ENCODE peak calls at places on chromosomes 1 and 21, in ten cellular contexts. O is dorsolateral prefrontal cortex; C is ovary; J is CD8-positive, alpha-beta T cell; S is Peyer's patch; I is cardiac muscle cell; G is colonic mucosa; L is left ventricle myocardium inferior; X is K562; W is psoas muscle. R is an unnamed sample.
A peak's percentile ranks its signal among the peaks of the same experiment; 100 is the strongest.

GRCh38 chr1:29683472-29683871 is 447.1 kb downstream of the PTPRU start:
- DNase-seq in O (no peak), C (no peak), J (no peak), S (peak; percentile 13), I (no peak), G (peak; percentile 3), L (no peak), X (no peak), W (no peak), R (no peak)

GRCh38 chr1:25432749-25433388 is 2.2 kb downstream of the MACO1 start:
- DNase-seq in O (no peak), C (no peak), J (no peak), S (no peak), I (no peak), G (no peak), L (no peak), X (no peak), W (no peak), R (no peak)

GRCh38 chr1:24694380-24694843 is 50.8 kb upstream of the CLIC4 start:
- DNase-seq in O (no peak), C (no peak), J (no peak), S (no peak), I (peak; percentile 88), G (no peak), L (peak; percentile 71), X (no peak), W (no peak), R (no peak)

GRCh38 chr1:29876902-29877301 is 640.6 kb downstream of the PTPRU start:
- DNase-seq in O (no peak), C (no peak), J (no peak), S (no peak), I (no peak), G (no peak), L (no peak), X (no peak), W (no peak), R (no peak)

GRCh38 chr1:7845761-7846160 is 7.1 kb downstream of the UTS2 start:
- DNase-seq in O (no peak), C (no peak), J (no peak), S (no peak), I (peak; percentile 81), G (no peak), L (no peak), X (no peak), W (no peak), R (no peak)

GRCh38 chr1:19768321-19769210 is 31.1 kb downstream of the TMCO4 start:
- DNase-seq in O (no peak), C (no peak), J (no peak), S (no peak), I (no peak), G (no peak), L (no peak), X (no peak), W (no peak), R (no peak)

GRCh38 chr1:193971595-193971994 is 785.2 kb upstream of the B3GALT2 start:
- DNase-seq in O (no peak), C (no peak), J (no peak), S (no peak), I (peak; percentile 15), G (no peak), L (no peak), X (no peak), W (no peak), R (no peak)

GRCh38 chr1:31501505-31501904 is 74.8 kb upstream of the TINAGL1 start:
- DNase-seq in O (no peak), C (no peak), J (no peak), S (no peak), I (no peak), G (no peak), L (no peak), X (no peak), W (no peak), R (no peak)

GRCh38 chr1:95046359-95046758 is 26.4 kb downstream of the ALG14 start:
- DNase-seq in O (no peak), C (no peak), J (no peak), S (no peak), I (no peak), G (no peak), L (no peak), X (no peak), W (no peak), R (no peak)

GRCh38 chr1:40709100-40709801 is 17.7 kb downstream of the NFYC start:
- DNase-seq in O (peak; percentile 64), C (peak; percentile 80), J (peak; percentile 68), S (peak; percentile 94), I (peak; percentile 97), G (peak; percentile 91), L (peak; percentile 55), X (peak; percentile 87), W (peak; percentile 55), R (peak; percentile 77)

GRCh38 chr1:114152211-114153050 is 1.2 kb downstream of the SYT6 start:
- DNase-seq in O (peak; percentile 56), C (peak; percentile 42), J (peak; percentile 7), S (no peak), I (peak; percentile 54), G (no peak), L (peak; percentile 33), X (no peak), W (peak; percentile 59), R (peak; percentile 66)

GRCh38 chr1:114154963-114155322 is 1.3 kb upstream of the SYT6 start:
- DNase-seq in O (no peak), C (no peak), J (peak; percentile 13), S (no peak), I (peak; percentile 17), G (no peak), L (no peak), X (no peak), W (no peak), R (no peak)

GRCh38 chr1:114153621-114154145 is at the start of gene SYT6:
- DNase-seq in O (no peak), C (no peak), J (peak; percentile 7), S (no peak), I (no peak), G (no peak), L (no peak), X (no peak), W (no peak), R (no peak)

GRCh38 chr1:114154146-114154962 is 685 bp upstream of the SYT6 start:
- DNase-seq in O (peak; percentile 64), C (no peak), J (no peak), S (no peak), I (peak; percentile 37), G (no peak), L (no peak), X (peak; percentile 27), W (no peak), R (no peak)

GRCh38 chr1:114153051-114153620 is 533 bp downstream of the SYT6 start:
- DNase-seq in O (no peak), C (peak; percentile 27), J (no peak), S (no peak), I (no peak), G (no peak), L (no peak), X (no peak), W (no peak), R (no peak)
- H3K27me3 ChIP-seq in O (peaks cover 22% of the 10 kb centered on the region), C (peaks cover 13% of the 10 kb centered on the region), J (peaks cover 37% of the 10 kb centered on the region), S (no peaks in the 10 kb centered on the region), I (peaks cover 84% of the 10 kb centered on the region), G (peaks cover 52% of the 10 kb centered on the region), L (peaks cover 98% of the 10 kb centered on the region), X (peaks cover 55% of the 10 kb centered on the region), W (peaks cover 2% of the 10 kb centered on the region), R (no peaks in the 10 kb centered on the region)

GRCh38 chr1:182166321-182166720 is 104.8 kb upstream of the ZNF648 start:
- DNase-seq in O (no peak), C (no peak), J (no peak), S (no peak), I (no peak), G (no peak), L (no peak), X (no peak), W (no peak), R (no peak)

GRCh38 chr1:182164273-182164672 is 102.8 kb upstream of the ZNF648 start:
- DNase-seq in O (no peak), C (peak; percentile 50), J (no peak), S (no peak), I (no peak), G (no peak), L (no peak), X (no peak), W (no peak), R (peak; percentile 53)

GRCh38 chr1:182159443-182159842 is 97.9 kb upstream of the ZNF648 start:
- DNase-seq in O (no peak), C (no peak), J (no peak), S (no peak), I (no peak), G (no peak), L (no peak), X (no peak), W (no peak), R (no peak)

GRCh38 chr1:182166750-182167149 is 105.2 kb upstream of the ZNF648 start:
- DNase-seq in O (no peak), C (no peak), J (no peak), S (no peak), I (no peak), G (no peak), L (no peak), X (no peak), W (no peak), R (no peak)

DNA sequence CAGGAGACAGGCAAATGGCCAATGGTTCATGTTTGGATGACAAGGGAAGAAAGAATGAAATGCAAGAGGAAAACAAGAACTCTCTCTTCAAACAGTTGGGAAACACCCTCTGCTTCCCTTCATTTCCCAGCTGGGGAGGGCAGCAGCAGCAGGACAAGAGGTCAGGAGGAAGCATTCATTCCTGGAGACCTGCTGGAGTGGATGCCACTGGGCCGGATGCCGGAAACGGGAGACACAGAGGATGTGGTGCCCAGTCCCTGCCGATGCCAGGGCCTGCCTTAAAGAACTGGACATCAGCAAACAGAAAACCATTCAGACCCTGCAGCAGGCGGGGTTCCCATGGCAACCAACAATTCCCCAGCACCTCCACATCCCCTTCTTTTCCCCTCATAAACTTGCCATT is 102.3 kb upstream of the ZNF648 start:
- DNase-seq in O (peak; percentile 51), C (peak; percentile 79), J (no peak), S (peak; percentile 63), I (no peak), G (no peak), L (peak; percentile 49), X (no peak), W (peak; percentile 74), R (no peak)
- H3K27ac ChIP-seq in O (peak overlapping the region; percentile 73), C (peak overlapping the region; percentile 39), J (no peak overlapping the region), S (peak overlapping the region; percentile 36), I (no peak overlapping the region), G (peak overlapping the region; percentile 4), L (peak overlapping the region; percentile 72), X (no peak overlapping the region), W (peak overlapping the region; percentile 53), R (no peak overlapping the region)

DNA sequence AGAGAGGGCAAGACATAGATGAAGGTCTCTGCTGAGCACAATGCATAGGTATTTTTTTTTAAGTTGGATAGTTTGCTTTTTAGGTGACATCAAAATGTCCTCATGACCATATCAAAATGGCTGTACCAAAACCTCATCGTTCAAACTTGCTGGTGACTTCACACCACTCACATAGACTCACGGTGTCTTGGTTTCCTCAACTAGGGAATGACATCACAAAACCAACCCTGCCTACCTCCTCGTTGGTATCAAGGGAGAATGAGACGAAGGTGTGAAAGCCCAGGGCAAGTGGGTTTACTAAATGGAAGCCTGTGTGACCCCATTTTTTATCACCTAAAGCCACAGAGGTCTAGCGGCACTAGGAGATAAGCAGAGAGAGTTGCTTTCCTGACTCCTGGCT is 1.6 kb downstream of the PIGR start:
- DNase-seq in O (no peak), C (no peak), J (no peak), S (no peak), I (no peak), G (no peak), L (no peak), X (no peak), W (no peak), R (no peak)
- H3K27me3 ChIP-seq in O (peaks cover 3% of the 10 kb centered on the region), C (no peaks in the 10 kb centered on the region), J (no peaks in the 10 kb centered on the region), S (no peaks in the 10 kb centered on the region), I (no peaks in the 10 kb centered on the region), G (no peaks in the 10 kb centered on the region), L (peaks cover 63% of the 10 kb centered on the region), X (peaks cover 4% of the 10 kb centered on the region), W (no peaks in the 10 kb centered on the region), R (no peaks in the 10 kb centered on the region)

GRCh38 chr21:38467911-38468310 is 30.4 kb downstream of the ERG start:
- DNase-seq in O (no peak), C (no peak), J (no peak), S (no peak), I (no peak), G (no peak), L (no peak), X (no peak), W (no peak), R (no peak)
- H3K27ac ChIP-seq in O (no peak overlapping the region), C (no peak overlapping the region), J (no peak overlapping the region), S (no peak overlapping the region), I (no peak overlapping the region), G (no peak overlapping the region), L (no peak overlapping the region), X (no peak overlapping the region), W (no peak overlapping the region), R (no peak overlapping the region)

R was measured in aorta.